ENCODE peak calls at places on chromosomes 2 and 18, in five cellular contexts. One of them, this sample, is unnamed.

GRCh38 chr2:217521820-217522219 is 481.0 kb downstream of the TNS1 start:
- DNase-seq in aorta: no peak
- DNase-seq in CD4-positive, alpha-beta memory T cell: no peak
- DNase-seq in M059J: no peak
- DNase-seq in AG10803: peak; percentile 63
- DNase-seq in this sample: no peak

GRCh38 chr2:137155351-137156104 is 390.2 kb downstream of the THSD7B start:
- DNase-seq in aorta: no peak
- DNase-seq in CD4-positive, alpha-beta memory T cell: no peak
- DNase-seq in M059J: peak; percentile 22
- DNase-seq in AG10803: peak; percentile 48
- DNase-seq in this sample: no peak

GRCh38 chr2:54999182-54999581 is 51.1 kb downstream of the RTN4 start:
- DNase-seq in aorta: no peak
- DNase-seq in CD4-positive, alpha-beta memory T cell: no peak
- DNase-seq in M059J: peak; percentile 79
- DNase-seq in AG10803: peak; percentile 81
- DNase-seq in this sample: no peak

GRCh38 chr2:101679037-101679726 is 18.3 kb upstream of the MAP4K4 start:
- DNase-seq in aorta: no peak
- DNase-seq in CD4-positive, alpha-beta memory T cell: no peak
- DNase-seq in M059J: peak; percentile 88
- DNase-seq in AG10803: peak; percentile 81
- DNase-seq in this sample: peak; percentile 89

GRCh38 chr2:63369146-63369545 is 219.1 kb downstream of the WDPCP start:
- DNase-seq in aorta: no peak
- DNase-seq in CD4-positive, alpha-beta memory T cell: no peak
- DNase-seq in M059J: no peak
- DNase-seq in AG10803: no peak
- DNase-seq in this sample: no peak

GRCh38 chr2:176129825-176130152 is 284 bp downstream of the HOXD8 start:
- DNase-seq in aorta: peak; percentile 82
- DNase-seq in CD4-positive, alpha-beta memory T cell: no peak
- DNase-seq in M059J: no peak
- DNase-seq in AG10803: no peak
- DNase-seq in this sample: no peak

GRCh38 chr2:10919776-10920606 is 8.3 kb downstream of the KCNF1 start:
- DNase-seq in aorta: no peak
- DNase-seq in CD4-positive, alpha-beta memory T cell: no peak
- DNase-seq in M059J: no peak
- DNase-seq in AG10803: no peak
- DNase-seq in this sample: no peak

GRCh38 chr2:110755494-110756078 is 23.2 kb downstream of the ACOXL start:
- DNase-seq in aorta: no peak
- DNase-seq in CD4-positive, alpha-beta memory T cell: peak; percentile 10
- DNase-seq in M059J: no peak
- DNase-seq in AG10803: peak; percentile 6
- DNase-seq in this sample: no peak

GRCh38 chr2:174465327-174465726 is 21.5 kb downstream of the GPR155 start:
- DNase-seq in aorta: no peak
- DNase-seq in CD4-positive, alpha-beta memory T cell: no peak
- DNase-seq in M059J: peak; percentile 11
- DNase-seq in AG10803: no peak
- DNase-seq in this sample: no peak

GRCh38 chr18:69217271-69217670 is 183.4 kb upstream of the DOK6 start:
- DNase-seq in aorta: no peak
- DNase-seq in CD4-positive, alpha-beta memory T cell: no peak
- DNase-seq in M059J: no peak
- DNase-seq in AG10803: no peak
- DNase-seq in this sample: no peak

GRCh38 chr2:33670392-33670937 is 71.4 kb upstream of the FAM98A start:
- DNase-seq in aorta: no peak
- DNase-seq in CD4-positive, alpha-beta memory T cell: no peak
- DNase-seq in M059J: peak; percentile 30
- DNase-seq in AG10803: no peak
- DNase-seq in this sample: no peak

GRCh38 chr2:17226941-17227340 is 291.3 kb downstream of the RAD51AP2 start:
- DNase-seq in aorta: no peak
- DNase-seq in CD4-positive, alpha-beta memory T cell: no peak
- DNase-seq in M059J: no peak
- DNase-seq in AG10803: no peak
- DNase-seq in this sample: no peak

GRCh38 chr2:96839288-96839874 is 4.4 kb downstream of the ANKRD23 start:
- DNase-seq in aorta: no peak
- DNase-seq in CD4-positive, alpha-beta memory T cell: peak; percentile 85
- DNase-seq in M059J: no peak
- DNase-seq in AG10803: peak; percentile 18
- DNase-seq in this sample: no peak

GRCh38 chr18:56200381-56200831 is 438.0 kb downstream of the TXNL1 start:
- DNase-seq in aorta: no peak
- DNase-seq in CD4-positive, alpha-beta memory T cell: no peak
- DNase-seq in M059J: peak; percentile 79
- DNase-seq in AG10803: peak; percentile 72
- DNase-seq in this sample: peak; percentile 13

This sample was measured in astrocyte of the cerebellum.